ENCODE peak calls at places on chromosomes 1 and 21, in five cellular contexts. Z is AG04450, Y is IMR-90, M is right cardiac atrium, R is hepatocyte. A is an unnamed sample.

GRCh38 chr1:77831976-77832695 is 52.7 kb downstream of the MIGA1 start:
- DNase-seq in Z (no peak), M (no peak), R (peak), Y (peak), A (peak)

GRCh38 chr1:182965096-182965495 is 12.1 kb upstream of the SHCBP1L start:
- DNase-seq in R (no peak), M (no peak), Y (no peak), Z (no peak), A (no peak)

GRCh38 chr1:221696045-221696444 is 45.8 kb downstream of the DUSP10 start:
- DNase-seq in Y (peak), Z (no peak), M (no peak), R (no peak), A (no peak)

GRCh38 chr1:201050515-201051277 is 27.2 kb upstream of the KIF21B start:
- DNase-seq in Y (peak), R (peak), M (no peak), Z (no peak), A (no peak)

GRCh38 chr1:226309398-226310122 is 596 bp upstream of the LIN9 start:
- DNase-seq in M (no peak), R (no peak), Z (no peak), Y (no peak), A (no peak)

GRCh38 chr1:207983044-207983443 is 72.1 kb upstream of the CD34 start:
- DNase-seq in M (no peak), Z (no peak), Y (no peak), R (no peak), A (no peak)

GRCh38 chr1:67169496-67169895 is 3.2 kb downstream of the IL23R start:
- DNase-seq in M (no peak), R (no peak), Z (no peak), Y (no peak), A (no peak)

GRCh38 chr1:115089443-115090340 is at the start of gene TSPAN2:
- DNase-seq in Y (peak), Z (peak), M (peak), R (peak), A (no peak)

GRCh38 chr1:41613646-41614592 is 129.4 kb upstream of the EDN2 start:
- DNase-seq in M (no peak), Y (peak), R (no peak), Z (no peak), A (peak)

GRCh38 chr1:116498789-116499628 is 71.8 kb downstream of the CD58 start:
- DNase-seq in Z (no peak), R (peak), Y (peak), M (peak), A (no peak)

GRCh38 chr1:54397090-54397591 is 9.1 kb downstream of the SSBP3 start:
- DNase-seq in M (peak), Z (no peak), Y (no peak), R (peak), A (no peak)

GRCh38 chr1:167565922-167566321 is 12.4 kb upstream of the CREG1 start:
- DNase-seq in Y (no peak), R (no peak), M (no peak), Z (no peak), A (no peak)

GRCh38 chr1:63643926-63644325 is 50.7 kb downstream of the PGM1 start:
- DNase-seq in M (peak), Z (no peak), R (no peak), Y (no peak), A (no peak)

GRCh38 chr1:80657707-80658106 is 1143.0 kb upstream of the ADGRL2 start:
- DNase-seq in R (no peak), Y (no peak), Z (no peak), M (no peak), A (no peak)

GRCh38 chr1:82485591-82486369 is 685.0 kb downstream of the ADGRL2 start:
- DNase-seq in Z (no peak), M (peak), R (peak), Y (no peak), A (peak)

GRCh38 chr21:38987551-38988210 is 182.0 kb downstream of the ETS2 start:
- DNase-seq in Z (no peak), Y (no peak), R (no peak), M (no peak), A (no peak)

GRCh38 chr1:151944859-151945575 is 35.7 kb upstream of the THEM4 start:
- DNase-seq in M (no peak), Z (no peak), R (no peak), Y (no peak), A (no peak)

GRCh38 chr1:85230305-85230977 is 29.0 kb downstream of the C1orf52 start:
- DNase-seq in Y (no peak), R (no peak), Z (no peak), M (no peak), A (no peak)

GRCh38 chr1:201245082-201245481 is 38.2 kb upstream of the PKP1 start:
- DNase-seq in M (no peak), Y (no peak), Z (no peak), R (no peak), A (no peak)

GRCh38 chr1:196678510-196678884 is 26.7 kb downstream of the CFH start:
- DNase-seq in M (no peak), Y (peak), Z (peak), R (no peak), A (peak)

GRCh38 chr1:50967416-50968020 is 2.5 kb upstream of the CDKN2C start:
- DNase-seq in R (no peak), Y (no peak), Z (no peak), M (no peak), A (no peak)

GRCh38 chr1:169201084-169201619 is 94.7 kb downstream of the ATP1B1 start:
- DNase-seq in R (no peak), Z (no peak), M (no peak), Y (peak), A (peak)

GRCh38 chr21:15293251-15293650 is 228.5 kb upstream of the NRIP1 start:
- DNase-seq in M (no peak), Z (peak), Y (peak), R (peak), A (peak)

GRCh38 chr1:9573723-9574122 is 15.0 kb upstream of the TMEM201 start:
- DNase-seq in Y (peak), Z (no peak), M (no peak), R (no peak), A (no peak)

GRCh38 chr1:145985129-145985501 is 11.3 kb downstream of the TXNIP start:
- DNase-seq in Z (no peak), Y (no peak), M (no peak), R (no peak), A (no peak)
- H3K4me3 ChIP-seq in Z (no peak), Y (no peak), M (peak), R (no peak), A (no peak)

GRCh38 chr1:181129771-181130606 is 41.5 kb downstream of the IER5 start:
- DNase-seq in M (no peak), R (no peak), Y (no peak), Z (no peak), A (no peak)

GRCh38 chr1:181133969-181134418 is 45.5 kb downstream of the IER5 start:
- DNase-seq in Y (no peak), R (no peak), Z (no peak), M (no peak), A (no peak)

GRCh38 chr1:181133441-181133951 is 45.0 kb downstream of the IER5 start:
- DNase-seq in Y (no peak), Z (no peak), R (no peak), M (no peak), A (no peak)

GRCh38 chr1:181128592-181129497 is 40.3 kb downstream of the IER5 start:
- DNase-seq in R (no peak), Y (no peak), M (peak), Z (no peak), A (no peak)

DNA sequence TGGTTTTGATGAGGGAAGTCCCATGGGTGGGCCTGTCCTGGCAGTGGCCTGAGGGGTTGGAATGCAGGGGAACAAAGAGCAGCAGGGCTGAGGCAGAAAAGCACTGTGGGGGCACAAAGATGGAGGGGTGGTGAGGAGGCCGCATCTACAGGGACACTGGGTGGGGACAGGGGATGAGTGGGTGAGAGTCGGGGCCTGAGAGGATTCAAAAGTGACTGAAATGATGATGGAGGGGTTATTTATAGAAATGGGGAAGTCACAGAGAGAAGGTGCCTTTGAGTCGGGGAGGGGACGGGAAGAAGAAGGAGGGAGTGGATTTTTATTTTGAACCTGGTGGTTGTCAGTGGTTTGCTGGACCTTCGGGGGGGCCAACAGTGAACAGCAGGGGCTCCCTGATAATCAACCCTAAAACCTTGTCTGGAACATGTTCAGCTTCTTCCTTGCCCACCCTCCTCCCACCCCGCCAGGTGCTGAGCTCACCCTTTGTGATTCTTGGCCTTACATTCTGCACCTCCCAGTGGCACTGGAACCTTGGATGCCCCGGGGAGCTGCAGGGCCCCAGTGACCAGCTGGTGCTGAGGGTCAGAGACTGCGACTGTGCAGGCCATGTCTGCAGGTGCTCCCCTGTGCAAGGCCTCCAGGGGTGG is 42.9 kb downstream of the IER5 start:
- DNase-seq in Z (no peak), R (no peak), Y (no peak), M (no peak), A (no peak)
- H3K4me3 ChIP-seq in Z (no peak), R (no peak), Y (no peak), M (no peak), A (no peak)

GRCh38 chr1:33211972-33212371 is 30.1 kb upstream of the TRIM62 start:
- DNase-seq in M (no peak), Y (no peak), Z (no peak), R (no peak), A (no peak)

GRCh38 chr1:33206340-33206739 is 24.5 kb upstream of the TRIM62 start:
- DNase-seq in R (no peak), Y (no peak), Z (no peak), M (no peak), A (no peak)
- H3K4me3 ChIP-seq in R (no peak), Y (no peak), Z (no peak), M (no peak), A (no peak)

DNA sequence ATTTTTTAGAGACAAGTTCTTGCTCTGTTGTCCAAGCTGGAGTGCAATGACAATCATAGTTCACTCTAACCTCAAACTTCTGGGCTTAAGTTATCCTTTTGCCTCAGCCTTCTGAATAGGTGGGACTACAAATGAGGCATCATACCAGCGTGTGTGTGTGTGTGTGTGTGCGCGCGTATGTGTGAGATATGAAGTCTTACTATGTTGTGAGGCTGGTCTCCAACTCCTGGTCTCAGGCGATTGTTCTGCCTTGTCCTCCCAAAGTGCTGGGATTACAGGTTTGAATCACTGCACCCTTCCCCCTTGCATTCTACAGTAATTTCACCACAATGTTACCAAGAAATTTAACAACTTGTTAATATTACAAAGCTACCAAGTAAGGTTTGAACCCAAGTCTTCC is 688 bp upstream of the GBP2 start:
- DNase-seq in M (no peak), R (no peak), Y (no peak), Z (no peak), A (no peak)
- H3K4me3 ChIP-seq in M (no peak), R (no peak), Y (no peak), Z (no peak), A (no peak)

GRCh38 chr1:69120828-69121227 is 446.9 kb upstream of the LRRC7 start:
- DNase-seq in R (no peak), Z (no peak), M (no peak), Y (no peak), A (no peak)
- H3K4me3 ChIP-seq in R (no peak), Z (no peak), M (no peak), Y (no peak), A (no peak)

DNA sequence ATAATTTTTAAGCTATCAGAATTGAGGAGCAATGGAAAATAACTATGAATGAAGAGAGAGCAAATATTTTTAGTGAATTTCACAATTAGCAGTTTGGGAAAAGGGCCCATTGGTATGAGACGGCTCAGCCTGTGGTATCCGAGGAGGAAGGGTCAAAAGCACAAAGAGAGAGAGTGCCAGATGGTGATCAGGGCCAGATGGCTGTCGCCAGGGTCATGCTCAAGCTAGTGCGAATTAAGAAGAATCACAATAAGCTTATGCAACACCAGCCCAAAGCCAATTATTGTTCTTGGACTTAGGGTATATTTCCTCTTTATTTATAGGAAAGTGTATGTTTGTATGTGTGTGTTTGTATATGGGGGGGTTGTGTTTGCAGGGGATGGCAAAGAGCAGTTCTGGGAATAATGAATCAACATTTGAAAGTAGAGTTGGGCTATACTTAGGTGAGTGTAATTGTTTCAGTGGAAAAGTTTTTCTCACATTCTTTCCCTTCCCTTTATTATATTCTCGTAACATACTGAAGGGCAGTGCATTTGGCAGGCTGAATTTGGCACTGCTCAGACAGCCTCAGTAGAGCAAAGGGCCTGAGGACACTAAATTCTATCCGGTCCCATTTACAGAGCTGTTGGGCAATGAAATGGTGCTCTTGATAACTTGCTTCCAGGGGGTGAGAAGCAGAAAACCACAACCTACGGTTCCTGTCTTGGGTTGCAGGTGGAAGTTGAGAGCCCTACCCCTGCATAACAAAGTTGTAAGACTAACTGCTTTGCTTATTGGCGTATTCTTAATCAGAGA is 19.5 kb upstream of the DDR2 start:
- DNase-seq in R (no peak), M (peak), Z (no peak), Y (peak), A (peak)
- H3K4me3 ChIP-seq in R (no peak), M (no peak), Z (no peak), Y (no peak), A (no peak)

DNA sequence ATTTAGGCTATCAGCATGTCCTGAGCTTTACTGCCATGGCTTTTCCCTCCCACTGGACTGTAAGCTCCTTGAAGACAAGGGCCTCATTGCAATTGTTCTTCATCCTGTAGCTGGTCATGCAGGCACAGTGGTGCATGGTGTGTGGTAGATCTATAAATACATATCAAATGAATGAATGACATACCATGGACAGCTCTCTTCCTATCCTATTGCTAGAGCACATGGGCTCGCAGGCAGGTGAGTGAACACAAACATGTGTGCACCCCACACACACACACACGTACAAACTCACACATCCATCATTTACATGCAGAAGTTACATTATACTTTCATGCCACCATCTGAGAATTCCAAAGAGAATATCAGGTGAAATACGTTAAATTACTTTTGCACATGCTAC is 172.9 kb upstream of the RUNX1 start:
- DNase-seq in Z (no peak), M (no peak), Y (no peak), R (no peak), A (no peak)
- H3K4me3 ChIP-seq in Z (no peak), M (no peak), Y (no peak), R (no peak), A (no peak)

GRCh38 chr1:24351918-24352637 is 32.9 kb downstream of the GRHL3 start:
- DNase-seq in R (peak), Z (no peak), M (no peak), Y (peak), A (peak)
- H3K4me3 ChIP-seq in R (no peak), Z (no peak), M (no peak), Y (no peak), A (no peak)

DNA sequence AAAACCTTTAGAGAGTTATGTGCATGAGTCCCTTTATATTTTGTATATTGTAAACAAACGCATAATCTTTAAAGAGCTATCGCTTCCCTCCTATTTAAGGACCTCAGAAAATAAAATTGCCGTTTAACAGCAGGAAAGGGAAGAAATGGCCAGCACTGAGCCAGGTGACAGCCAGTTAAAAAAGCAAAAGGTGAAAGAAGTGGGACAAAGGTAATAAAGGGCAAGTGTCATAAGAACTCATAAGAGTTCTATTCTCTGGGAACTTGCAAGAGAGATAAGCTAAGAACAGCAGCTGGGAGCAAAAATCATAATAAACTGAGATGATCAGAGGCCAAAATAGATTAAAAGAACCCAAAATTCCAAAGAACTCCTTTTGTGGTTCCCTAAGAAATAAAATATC is 520.9 kb upstream of the PKN2 start:
- DNase-seq in M (no peak), R (no peak), Z (no peak), Y (no peak), A (no peak)
- H3K4me3 ChIP-seq in M (no peak), R (no peak), Z (no peak), Y (no peak), A (no peak)

A was measured in skeletal muscle cell.